ENCODE peak calls at places on chromosomes 13 and 19, in four cellular contexts. F, L, M and A are unnamed samples.

GRCh38 chr13:41500501-41500900 is 43.2 kb downstream of the RGCC start:
- DNase-seq in L (no peak), F (no peak), M (no peak), A (no peak)

GRCh38 chr13:42041684-42042035 is 6.8 kb upstream of the DGKH start:
- DNase-seq in L (peak), F (no peak), M (no peak), A (no peak)

GRCh38 chr19:3670796-3671679 is 29.2 kb downstream of the PIP5K1C start:
- DNase-seq in F (no peak), L (peak), M (peak), A (no peak)

GRCh38 chr19:3969435-3970312 is 1.2 kb downstream of the DAPK3 start:
- DNase-seq in F (no peak), M (no peak), L (peak), A (no peak)

GRCh38 chr19:38917921-38918491 is 6.0 kb upstream of the CCER2 start:
- DNase-seq in L (peak), F (no peak), M (no peak), A (no peak)

GRCh38 chr13:71218960-71219359 is 648.0 kb downstream of the DACH1 start:
- DNase-seq in L (no peak), M (no peak), F (no peak), A (no peak)

GRCh38 chr13:30422056-30422914 is at the start of gene UBE2L5:
- DNase-seq in L (peak), M (peak), F (peak), A (peak)

GRCh38 chr13:102401305-102401704 is 543 bp downstream of the FGF14 start:
- DNase-seq in L (no peak), M (no peak), F (no peak), A (no peak)

GRCh38 chr19:5121286-5122120 is 152.6 kb downstream of the KDM4B start:
- DNase-seq in M (no peak), F (no peak), L (no peak), A (no peak)